ENCODE peak calls at places on chromosomes 1 and 21, in nine cellular contexts. Z is DND-41, T is heart left ventricle, N is MG63, E is hippocampal formation, P is uterus, C is substantia nigra, M is dermis blood vessel endothelial cell, D is left cardiac atrium. K is an unnamed sample.

GRCh38 chr1:183124259-183124658 is 61.8 kb upstream of the LAMC2 start:
- DNase-seq in T (no peak), P (no peak), E (no peak), Z (no peak), M (peak; percentile 79), C (no peak), D (no peak), N (no peak), K (peak; percentile 28)

GRCh38 chr1:181263444-181263843 is 174.9 kb downstream of the IER5 start:
- DNase-seq in N (no peak), P (no peak), Z (no peak), E (no peak), T (no peak), D (no peak), M (no peak), C (no peak), K (no peak)

GRCh38 chr1:159960721-159961381 is 6.8 kb upstream of the SLAMF9 start:
- DNase-seq in N (peak; percentile 99), T (no peak), Z (no peak), M (no peak), C (no peak), D (peak; percentile 77), P (peak; percentile 45), E (no peak), K (no peak)

GRCh38 chr1:42806171-42806570 is 10.8 kb upstream of the ERMAP start:
- DNase-seq in D (no peak), N (no peak), C (no peak), Z (no peak), T (no peak), P (no peak), M (no peak), E (no peak), K (no peak)

GRCh38 chr1:159089184-159089791 is 12.7 kb upstream of the AIM2 start:
- DNase-seq in E (no peak), P (no peak), Z (peak; percentile 30), D (no peak), T (no peak), N (no peak), C (no peak), M (peak; percentile 16), K (no peak)

GRCh38 chr1:246726255-246726679 is 2.1 kb downstream of the SCCPDH start:
- DNase-seq in C (no peak), E (no peak), T (no peak), P (no peak), Z (no peak), N (no peak), M (no peak), D (no peak), K (no peak)

GRCh38 chr1:229893762-229894444 is 173.1 kb upstream of the GALNT2 start:
- DNase-seq in M (no peak), D (no peak), P (no peak), N (no peak), Z (no peak), E (no peak), C (no peak), T (no peak), K (no peak)

GRCh38 chr21:28252923-28253322 is 739.8 kb downstream of the LTN1 start:
- DNase-seq in D (no peak), P (no peak), T (no peak), Z (no peak), C (no peak), M (no peak), N (no peak), E (no peak), K (no peak)

GRCh38 chr1:44707112-44707881 is 23.7 kb downstream of the RNU5D-1 start:
- DNase-seq in E (no peak), D (no peak), T (no peak), M (peak; percentile 39), C (no peak), P (no peak), N (peak; percentile 76), Z (no peak), K (no peak)

GRCh38 chr1:196002906-196003305 is 605.3 kb downstream of the KCNT2 start:
- DNase-seq in E (no peak), M (no peak), C (no peak), P (no peak), N (no peak), Z (no peak), T (no peak), D (no peak), K (no peak)

GRCh38 chr21:44909719-44910118 is 11.0 kb downstream of the ITGB2 start:
- DNase-seq in P (no peak), C (no peak), N (no peak), E (no peak), Z (no peak), M (no peak), D (no peak), T (no peak), K (no peak)

GRCh38 chr1:206581571-206581981 is 30.7 kb downstream of the EIF2D start:
- DNase-seq in D (peak; percentile 46), N (no peak), C (no peak), E (no peak), M (peak; percentile 40), T (peak; percentile 71), P (no peak), Z (no peak), K (no peak)

GRCh38 chr1:73800376-73800775 is 397.6 kb downstream of the LRRIQ3 start:
- DNase-seq in M (no peak), T (no peak), D (no peak), P (no peak), C (no peak), Z (no peak), E (no peak), N (no peak), K (no peak)

GRCh38 chr1:20184997-20185833 is 681 bp upstream of the UBXN10 start:
- DNase-seq in D (no peak), M (peak; percentile 15), E (no peak), C (no peak), Z (peak; percentile 76), T (no peak), P (no peak), N (no peak), K (no peak)

GRCh38 chr1:97364086-97364485 is 556.7 kb downstream of the DPYD start:
- DNase-seq in P (no peak), D (no peak), M (no peak), Z (no peak), N (no peak), C (no peak), E (no peak), T (no peak), K (no peak)

GRCh38 chr21:28421716-28422480 is 570.8 kb downstream of the LTN1 start:
- DNase-seq in C (no peak), P (no peak), N (no peak), Z (no peak), E (no peak), D (no peak), M (no peak), T (no peak), K (no peak)

GRCh38 chr1:99004270-99005141 is at the start of gene PLPPR5:
- DNase-seq in Z (no peak), N (peak; percentile 44), M (peak; percentile 39), P (no peak), C (no peak), D (no peak), T (peak; percentile 48), E (peak; percentile 37), K (no peak)

GRCh38 chr1:23456226-23456625 is 27.8 kb downstream of the ASAP3 start:
- DNase-seq in N (peak; percentile 76), P (no peak), T (no peak), D (no peak), Z (no peak), E (no peak), M (no peak), C (no peak), K (no peak)

GRCh38 chr1:112335351-112335750 is 60.7 kb upstream of the CTTNBP2NL start:
- DNase-seq in P (no peak), D (no peak), C (no peak), M (no peak), Z (no peak), E (no peak), T (no peak), N (no peak), K (no peak)

GRCh38 chr1:110620686-110621085 is 14.5 kb upstream of the KCNA2 start:
- DNase-seq in N (no peak), D (no peak), E (no peak), M (no peak), C (no peak), P (no peak), Z (no peak), T (no peak), K (no peak)

GRCh38 chr1:112998592-112999235 is 42.7 kb upstream of the SLC16A1 start:
- DNase-seq in P (peak; percentile 58), Z (no peak), E (peak; percentile 28), C (no peak), D (peak; percentile 79), T (peak; percentile 67), M (peak; percentile 77), N (peak; percentile 64), K (no peak)

GRCh38 chr21:46226146-46226545 is 2.4 kb downstream of the LSS start:
- DNase-seq in E (no peak), C (no peak), P (no peak), N (no peak), D (no peak), M (no peak), Z (no peak), T (no peak), K (no peak)

GRCh38 chr1:35316264-35316663 is 47.8 kb downstream of the ZMYM4 start:
- DNase-seq in E (no peak), C (no peak), D (no peak), N (no peak), P (no peak), Z (no peak), M (no peak), T (no peak), K (no peak)

GRCh38 chr1:36149973-36150295 is 648 bp upstream of the TRAPPC3 start:
- DNase-seq in M (no peak), D (no peak), E (no peak), P (no peak), T (no peak), N (no peak), Z (no peak), C (no peak), K (no peak)

GRCh38 chr1:245771521-245772281 is 616.9 kb downstream of the KIF26B start:
- DNase-seq in N (peak; percentile 28), Z (no peak), P (no peak), M (no peak), E (no peak), C (no peak), D (no peak), T (no peak), K (no peak)

GRCh38 chr21:36792505-36792967 is 93.6 kb downstream of the SIM2 start:
- DNase-seq in D (no peak), N (peak; percentile 9), P (no peak), M (peak; percentile 35), E (no peak), T (no peak), C (no peak), Z (no peak), K (no peak)

GRCh38 chr1:156816561-156817328 is at the start of gene SH2D2A:
- DNase-seq in T (peak; percentile 72), C (no peak), N (no peak), D (peak; percentile 71), M (peak; percentile 52), P (no peak), Z (peak; percentile 92), E (no peak), K (no peak)

GRCh38 chr1:85047472-85048295 is 616 bp downstream of the MCOLN3 start:
- DNase-seq in M (no peak), Z (no peak), P (peak; percentile 17), C (no peak), N (peak; percentile 42), D (peak; percentile 29), E (no peak), T (peak; percentile 60), K (no peak)

GRCh38 chr1:228397454-228397786 is 9.2 kb downstream of the TRIM11 start:
- DNase-seq in T (peak; percentile 27), C (no peak), Z (no peak), P (no peak), E (no peak), D (no peak), M (no peak), N (no peak), K (no peak)

GRCh38 chr1:174946020-174946419 is 53.7 kb upstream of the CACYBP start:
- DNase-seq in E (no peak), N (no peak), T (no peak), M (no peak), Z (no peak), C (no peak), P (no peak), D (no peak), K (no peak)

GRCh38 chr1:109389638-109390341 is 7.9 kb downstream of the SORT1 start:
- DNase-seq in E (no peak), C (no peak), P (no peak), D (no peak), Z (no peak), N (no peak), M (no peak), T (no peak), K (no peak)